ENCODE peak calls at places on chromosome 5, in seven cellular contexts. One of them, this sample, is unnamed.

GRCh38 chr5:132238901-132239500 is 11.3 kb upstream of the P4HA2 start:
- DNase-seq in body of pancreas: peak
- DNase-seq in GM23248: no peak
- DNase-seq in HCT116: no peak
- DNase-seq in ovary: no peak
- DNase-seq in aorta: no peak
- DNase-seq in A673: no peak
- DNase-seq in this sample: no peak

GRCh38 chr5:157855404-157855994 is 3.4 kb downstream of the CLINT1 start:
- DNase-seq in body of pancreas: peak
- DNase-seq in GM23248: peak
- DNase-seq in HCT116: peak
- DNase-seq in ovary: peak
- DNase-seq in aorta: no peak
- DNase-seq in A673: peak
- DNase-seq in this sample: no peak

GRCh38 chr5:159890141-159890540 is 26.1 kb upstream of the ADRA1B start:
- DNase-seq in body of pancreas: no peak
- DNase-seq in GM23248: no peak
- DNase-seq in HCT116: no peak
- DNase-seq in ovary: no peak
- DNase-seq in aorta: no peak
- DNase-seq in A673: no peak
- DNase-seq in this sample: no peak

GRCh38 chr5:96468956-96469355 is 35.9 kb upstream of the PCSK1 start:
- DNase-seq in body of pancreas: no peak
- DNase-seq in GM23248: no peak
- DNase-seq in HCT116: no peak
- DNase-seq in ovary: no peak
- DNase-seq in aorta: no peak
- DNase-seq in A673: no peak
- DNase-seq in this sample: no peak

GRCh38 chr5:162391848-162392247 is 324.3 kb downstream of the GABRG2 start:
- DNase-seq in body of pancreas: no peak
- DNase-seq in GM23248: no peak
- DNase-seq in HCT116: no peak
- DNase-seq in ovary: no peak
- DNase-seq in aorta: no peak
- DNase-seq in A673: no peak
- DNase-seq in this sample: no peak

GRCh38 chr5:66945389-66946349 is 250.9 kb downstream of the CD180 start:
- DNase-seq in body of pancreas: no peak
- DNase-seq in GM23248: no peak
- DNase-seq in HCT116: no peak
- DNase-seq in ovary: no peak
- DNase-seq in aorta: no peak
- DNase-seq in A673: no peak
- DNase-seq in this sample: no peak

GRCh38 chr5:84301535-84301934 is 83.1 kb downstream of the EDIL3 start:
- DNase-seq in body of pancreas: no peak
- DNase-seq in GM23248: peak
- DNase-seq in HCT116: no peak
- DNase-seq in ovary: no peak
- DNase-seq in aorta: no peak
- DNase-seq in A673: no peak
- DNase-seq in this sample: no peak

GRCh38 chr5:177455661-177456590 is 9.3 kb downstream of the PRR7 start:
- DNase-seq in body of pancreas: peak
- DNase-seq in GM23248: peak
- DNase-seq in HCT116: peak
- DNase-seq in ovary: peak
- DNase-seq in aorta: peak
- DNase-seq in A673: peak
- DNase-seq in this sample: peak

GRCh38 chr5:135977375-135977928 is 22.7 kb upstream of the LECT2 start:
- DNase-seq in body of pancreas: peak
- DNase-seq in GM23248: no peak
- DNase-seq in HCT116: peak
- DNase-seq in ovary: no peak
- DNase-seq in aorta: peak
- DNase-seq in A673: peak
- DNase-seq in this sample: peak

GRCh38 chr5:10734050-10734709 is 26.9 kb downstream of the DAP start:
- DNase-seq in body of pancreas: no peak
- DNase-seq in GM23248: no peak
- DNase-seq in HCT116: no peak
- DNase-seq in ovary: no peak
- DNase-seq in aorta: no peak
- DNase-seq in A673: no peak
- DNase-seq in this sample: no peak

GRCh38 chr5:159764283-159764927 is 151.9 kb upstream of the ADRA1B start:
- DNase-seq in body of pancreas: peak
- DNase-seq in GM23248: peak
- DNase-seq in HCT116: no peak
- DNase-seq in ovary: no peak
- DNase-seq in aorta: peak
- DNase-seq in A673: no peak
- DNase-seq in this sample: no peak

GRCh38 chr5:126079266-126079665 is 343.9 kb upstream of the GRAMD2B start:
- DNase-seq in body of pancreas: no peak
- DNase-seq in GM23248: no peak
- DNase-seq in HCT116: no peak
- DNase-seq in ovary: no peak
- DNase-seq in aorta: no peak
- DNase-seq in A673: no peak
- DNase-seq in this sample: no peak

GRCh38 chr5:109743770-109744212 is 54.1 kb downstream of the MAN2A1 start:
- DNase-seq in body of pancreas: no peak
- DNase-seq in GM23248: peak
- DNase-seq in HCT116: no peak
- DNase-seq in ovary: no peak
- DNase-seq in aorta: no peak
- DNase-seq in A673: peak
- DNase-seq in this sample: no peak

GRCh38 chr5:52409835-52410234 is 377.9 kb upstream of the ITGA1 start:
- DNase-seq in body of pancreas: no peak
- DNase-seq in GM23248: no peak
- DNase-seq in HCT116: no peak
- DNase-seq in ovary: no peak
- DNase-seq in aorta: no peak
- DNase-seq in A673: no peak
- DNase-seq in this sample: no peak

GRCh38 chr5:54135042-54135441 is 175.3 kb downstream of the ARL15 start:
- DNase-seq in body of pancreas: no peak
- DNase-seq in GM23248: peak
- DNase-seq in HCT116: no peak
- DNase-seq in ovary: no peak
- DNase-seq in aorta: no peak
- DNase-seq in A673: no peak
- DNase-seq in this sample: no peak

GRCh38 chr5:108143581-108143980 is 238.3 kb downstream of the FBXL17 start:
- DNase-seq in body of pancreas: no peak
- DNase-seq in GM23248: peak
- DNase-seq in HCT116: no peak
- DNase-seq in ovary: no peak
- DNase-seq in aorta: no peak
- DNase-seq in A673: no peak
- DNase-seq in this sample: no peak

GRCh38 chr5:1908931-1909330 is 26.2 kb upstream of the IRX4 start:
- DNase-seq in body of pancreas: no peak
- DNase-seq in GM23248: no peak
- DNase-seq in HCT116: no peak
- DNase-seq in ovary: no peak
- DNase-seq in aorta: no peak
- DNase-seq in A673: no peak
- DNase-seq in this sample: no peak

GRCh38 chr5:73851782-73852181 is 225.8 kb downstream of the ARHGEF28 start:
- DNase-seq in body of pancreas: no peak
- DNase-seq in GM23248: no peak
- DNase-seq in HCT116: no peak
- DNase-seq in ovary: no peak
- DNase-seq in aorta: no peak
- DNase-seq in A673: peak
- DNase-seq in this sample: no peak

GRCh38 chr5:98726258-98726657 is 47.2 kb upstream of the RGMB start:
- DNase-seq in body of pancreas: no peak
- DNase-seq in GM23248: no peak
- DNase-seq in HCT116: no peak
- DNase-seq in ovary: no peak
- DNase-seq in aorta: no peak
- DNase-seq in A673: no peak
- DNase-seq in this sample: no peak

GRCh38 chr5:10695759-10696543 is 65.1 kb downstream of the DAP start:
- DNase-seq in body of pancreas: no peak
- DNase-seq in GM23248: peak
- DNase-seq in HCT116: no peak
- DNase-seq in ovary: no peak
- DNase-seq in aorta: no peak
- DNase-seq in A673: peak
- DNase-seq in this sample: no peak

GRCh38 chr5:123916331-123917121 is 404.5 kb downstream of the CSNK1G3 start:
- DNase-seq in body of pancreas: no peak
- DNase-seq in GM23248: peak
- DNase-seq in HCT116: peak
- DNase-seq in ovary: no peak
- DNase-seq in aorta: no peak
- DNase-seq in A673: peak
- DNase-seq in this sample: no peak

GRCh38 chr5:107782770-107783169 is 112.0 kb upstream of the EFNA5 start:
- DNase-seq in body of pancreas: no peak
- DNase-seq in GM23248: no peak
- DNase-seq in HCT116: no peak
- DNase-seq in ovary: no peak
- DNase-seq in aorta: no peak
- DNase-seq in A673: no peak
- DNase-seq in this sample: no peak

GRCh38 chr5:65867509-65868195 is 58.7 kb upstream of the ERBIN start:
- DNase-seq in body of pancreas: no peak
- DNase-seq in GM23248: no peak
- DNase-seq in HCT116: no peak
- DNase-seq in ovary: no peak
- DNase-seq in aorta: no peak
- DNase-seq in A673: no peak
- DNase-seq in this sample: no peak

GRCh38 chr5:147348046-147348445 is 113.2 kb downstream of the STK32A start:
- DNase-seq in body of pancreas: no peak
- DNase-seq in GM23248: peak
- DNase-seq in HCT116: no peak
- DNase-seq in ovary: no peak
- DNase-seq in aorta: no peak
- DNase-seq in A673: no peak
- DNase-seq in this sample: no peak

GRCh38 chr5:96408841-96409458 is 24.1 kb downstream of the PCSK1 start:
- DNase-seq in body of pancreas: no peak
- DNase-seq in GM23248: peak
- DNase-seq in HCT116: no peak
- DNase-seq in ovary: no peak
- DNase-seq in aorta: no peak
- DNase-seq in A673: no peak
- DNase-seq in this sample: no peak

GRCh38 chr5:37812365-37812764 is 27.5 kb downstream of the GDNF start:
- DNase-seq in body of pancreas: no peak
- DNase-seq in GM23248: peak
- DNase-seq in HCT116: no peak
- DNase-seq in ovary: no peak
- DNase-seq in aorta: no peak
- DNase-seq in A673: no peak
- DNase-seq in this sample: no peak

GRCh38 chr5:33601881-33602280 is 161.1 kb downstream of the TARS1 start:
- DNase-seq in body of pancreas: no peak
- DNase-seq in GM23248: no peak
- DNase-seq in HCT116: no peak
- DNase-seq in ovary: no peak
- DNase-seq in aorta: no peak
- DNase-seq in A673: no peak
- DNase-seq in this sample: no peak
- H3K4me3 ChIP-seq in body of pancreas: no peak
- H3K4me3 ChIP-seq in GM23248: no peak
- H3K4me3 ChIP-seq in HCT116: no peak
- H3K4me3 ChIP-seq in ovary: no peak
- H3K4me3 ChIP-seq in aorta: no peak
- H3K4me3 ChIP-seq in A673: no peak
- H3K4me3 ChIP-seq in this sample: no peak

GRCh38 chr5:156529902-156530301 is 202.9 kb downstream of the SGCD start:
- DNase-seq in body of pancreas: no peak
- DNase-seq in GM23248: peak
- DNase-seq in HCT116: no peak
- DNase-seq in ovary: no peak
- DNase-seq in aorta: no peak
- DNase-seq in A673: no peak
- DNase-seq in this sample: no peak
- H3K27ac ChIP-seq in body of pancreas: no peak
- H3K27ac ChIP-seq in GM23248: no peak
- H3K27ac ChIP-seq in HCT116: no peak
- H3K27ac ChIP-seq in ovary: no peak
- H3K27ac ChIP-seq in aorta: no peak
- H3K27ac ChIP-seq in A673: no peak
- H3K27ac ChIP-seq in this sample: no peak

DNA sequence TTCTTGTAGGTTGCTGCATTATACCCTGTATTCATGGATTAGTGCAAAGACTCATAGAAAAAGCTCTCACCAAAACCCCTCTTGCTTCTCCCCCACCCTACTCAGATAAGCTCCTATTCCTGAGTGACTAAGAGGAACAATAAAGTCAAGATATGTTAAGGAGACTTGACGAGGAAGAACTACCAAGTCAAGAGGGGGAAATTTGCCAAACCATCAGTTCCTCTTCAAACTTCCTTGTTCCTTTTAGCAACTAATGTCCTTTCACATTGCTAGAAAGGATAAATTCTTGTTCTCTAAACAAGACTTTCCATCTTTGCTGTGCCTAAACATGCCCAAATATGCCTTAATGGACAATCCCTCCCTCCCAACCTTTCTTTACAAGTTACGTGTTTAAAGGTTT is 27.0 kb downstream of the CNOT8 start:
- DNase-seq in body of pancreas: no peak
- DNase-seq in GM23248: no peak
- DNase-seq in HCT116: no peak
- DNase-seq in ovary: no peak
- DNase-seq in aorta: no peak
- DNase-seq in A673: no peak
- DNase-seq in this sample: no peak
- H3K4me3 ChIP-seq in body of pancreas: no peak
- H3K4me3 ChIP-seq in GM23248: no peak
- H3K4me3 ChIP-seq in HCT116: no peak
- H3K4me3 ChIP-seq in ovary: no peak
- H3K4me3 ChIP-seq in aorta: no peak
- H3K4me3 ChIP-seq in A673: no peak
- H3K4me3 ChIP-seq in this sample: no peak

GRCh38 chr5:112758676-112759075 is 21.0 kb downstream of the APC start:
- DNase-seq in body of pancreas: no peak
- DNase-seq in GM23248: no peak
- DNase-seq in HCT116: no peak
- DNase-seq in ovary: no peak
- DNase-seq in aorta: no peak
- DNase-seq in A673: no peak
- DNase-seq in this sample: no peak

GRCh38 chr5:112763165-112763564 is 25.5 kb downstream of the APC start:
- DNase-seq in body of pancreas: no peak
- DNase-seq in GM23248: no peak
- DNase-seq in HCT116: no peak
- DNase-seq in ovary: no peak
- DNase-seq in aorta: no peak
- DNase-seq in A673: no peak
- DNase-seq in this sample: no peak

GRCh38 chr5:112757468-112758208 is 20.0 kb downstream of the APC start:
- DNase-seq in body of pancreas: no peak
- DNase-seq in GM23248: peak
- DNase-seq in HCT116: peak
- DNase-seq in ovary: no peak
- DNase-seq in aorta: no peak
- DNase-seq in A673: peak
- DNase-seq in this sample: no peak

GRCh38 chr5:112762113-112762810 is 24.6 kb downstream of the APC start:
- DNase-seq in body of pancreas: no peak
- DNase-seq in GM23248: peak
- DNase-seq in HCT116: no peak
- DNase-seq in ovary: no peak
- DNase-seq in aorta: no peak
- DNase-seq in A673: no peak
- DNase-seq in this sample: no peak
- H3K27ac ChIP-seq in body of pancreas: no peak
- H3K27ac ChIP-seq in GM23248: peak
- H3K27ac ChIP-seq in HCT116: no peak
- H3K27ac ChIP-seq in ovary: no peak
- H3K27ac ChIP-seq in aorta: no peak
- H3K27ac ChIP-seq in A673: no peak
- H3K27ac ChIP-seq in this sample: no peak

This sample was measured in effector memory CD4-positive, alpha-beta T cell.